ENCODE peak calls at places on chromosomes 6 and 20, in eight cellular contexts. T is M059J; I is T-cell; A is fibroblast of villous mesenchyme; G is CD8-positive, alpha-beta memory T cell; O is amygdala; C is GM12892; X is A172. D is an unnamed sample.

GRCh38 chr6:83867527-83868161 is 8.2 kb downstream of the CYB5R4 start:
- DNase-seq in O (no peak), A (peak), T (peak), C (no peak), G (no peak), X (peak), I (no peak), D (peak)

GRCh38 chr6:107360476-107360875 is 98.9 kb downstream of the PDSS2 start:
- DNase-seq in T (no peak), I (no peak), G (no peak), A (no peak), X (no peak), O (no peak), C (no peak), D (peak)

GRCh38 chr20:5714261-5715041 is 35.8 kb upstream of the SHLD1 start:
- DNase-seq in C (no peak), A (no peak), T (peak), O (no peak), X (no peak), I (peak), G (peak), D (no peak)

GRCh38 chr20:43187476-43188233 is 2.1 kb downstream of the PTPRT start:
- DNase-seq in X (peak), I (no peak), T (peak), C (peak), O (peak), A (peak), G (peak), D (peak)

GRCh38 chr6:44704240-44705150 is 317.0 kb downstream of the CDC5L start:
- DNase-seq in T (no peak), O (no peak), G (no peak), X (no peak), A (no peak), I (no peak), C (peak), D (no peak)

GRCh38 chr6:34926655-34927054 is 37.6 kb downstream of the ANKS1A start:
- DNase-seq in O (no peak), X (peak), G (no peak), T (peak), I (no peak), A (no peak), C (no peak), D (peak)

GRCh38 chr6:91482498-91482897 is 895.6 kb upstream of the MAP3K7 start:
- DNase-seq in X (peak), A (no peak), T (no peak), O (no peak), G (no peak), C (no peak), I (no peak), D (no peak)

GRCh38 chr6:42726485-42727083 is 4.2 kb upstream of the PRPH2 start:
- DNase-seq in T (peak), A (peak), I (peak), G (peak), O (peak), C (peak), X (peak), D (peak)

GRCh38 chr6:134195164-134195906 is 122.6 kb downstream of the SGK1 start:
- DNase-seq in X (no peak), A (peak), C (no peak), T (no peak), G (no peak), I (no peak), O (no peak), D (peak)

GRCh38 chr6:31922942-31923341 is 4.6 kb upstream of the C2 start:
- DNase-seq in A (peak), I (no peak), C (no peak), X (no peak), T (peak), O (no peak), G (no peak), D (peak)

GRCh38 chr6:11324453-11325023 is 92.1 kb upstream of the NEDD9 start:
- DNase-seq in I (no peak), G (no peak), O (no peak), T (no peak), A (no peak), X (no peak), C (peak), D (no peak)

D was measured in fibroblast of the aortic adventitia.